ENCODE peak calls at places on chromosomes 13 and 19, in four cellular contexts. I is IMR-90, A is H1, M is H9. O is an unnamed sample.

GRCh38 chr13:51912091-51912490 is 50.3 kb downstream of the CCDC70 start:
- DNase-seq in I (no peak), A (no peak), M (peak), O (no peak)

GRCh38 chr13:80604094-80604493 is 263.2 kb upstream of the SPRY2 start:
- DNase-seq in I (no peak), A (no peak), M (no peak), O (peak)

GRCh38 chr19:41746593-41747227 is 8.6 kb upstream of the CEACAM6 start:
- DNase-seq in I (peak), A (no peak), M (peak), O (peak)

GRCh38 chr13:99173606-99174005 is 27.0 kb upstream of the UBAC2 start:
- DNase-seq in I (no peak), A (no peak), M (no peak), O (no peak)

GRCh38 chr19:1674293-1674679 is 21.9 kb upstream of the TCF3 start:
- DNase-seq in I (no peak), A (no peak), M (peak), O (no peak)

GRCh38 chr13:81916471-81916870 is 1575.5 kb upstream of the SPRY2 start:
- DNase-seq in I (no peak), A (no peak), M (no peak), O (no peak)

GRCh38 chr13:52738719-52739467 is 727 bp downstream of the CNMD start:
- DNase-seq in I (no peak), A (no peak), M (peak), O (peak)

GRCh38 chr13:48535791-48536190 is 2.9 kb upstream of the RCBTB2 start:
- DNase-seq in I (no peak), A (no peak), M (no peak), O (no peak)

GRCh38 chr19:53466726-53467125 is 807 bp upstream of the ZNF813 start:
- DNase-seq in I (no peak), A (no peak), M (peak), O (peak)

GRCh38 chr13:19781526-19781925 is 1.2 kb downstream of the PSPC1 start:
- DNase-seq in I (no peak), A (no peak), M (no peak), O (no peak)

GRCh38 chr19:42121666-42122069 is 10.6 kb downstream of the POU2F2 start:
- DNase-seq in I (peak), A (no peak), M (no peak), O (peak)

GRCh38 chr19:19822148-19822429 is 539 bp upstream of the ZNF506 start:
- DNase-seq in I (no peak), A (no peak), M (no peak), O (no peak)

GRCh38 chr13:98105929-98106336 is 37.0 kb upstream of the FARP1 start:
- DNase-seq in I (peak), A (no peak), M (no peak), O (no peak)

GRCh38 chr19:35644987-35645679 is 3.0 kb upstream of the COX6B1 start:
- DNase-seq in I (peak), A (peak), M (peak), O (peak)

GRCh38 chr19:2650515-2650914 is 52.0 kb downstream of the GNG7 start:
- DNase-seq in I (no peak), A (no peak), M (no peak), O (no peak)

GRCh38 chr19:43668406-43669158 is 1.4 kb downstream of the PLAUR start:
- DNase-seq in I (peak), A (peak), M (peak), O (peak)

GRCh38 chr13:71865858-71866172 is 1.2 kb downstream of the DACH1 start:
- DNase-seq in I (no peak), A (no peak), M (peak), O (peak)

GRCh38 chr13:40480915-40481525 is 185.4 kb downstream of the FOXO1 start:
- DNase-seq in I (no peak), A (no peak), M (no peak), O (no peak)

GRCh38 chr19:51690359-51691121 is 2.6 kb upstream of the SPACA6 start:
- DNase-seq in I (peak), A (no peak), M (peak), O (peak)

GRCh38 chr19:3375221-3376088 is 9.1 kb downstream of the NFIC start:
- DNase-seq in I (peak), A (no peak), M (no peak), O (no peak)

GRCh38 chr13:43831088-43831487 is 44.3 kb upstream of the ENOX1 start:
- DNase-seq in I (peak), A (no peak), M (no peak), O (no peak)

GRCh38 chr19:33437351-33438015 is 64.0 kb downstream of the CEBPG start:
- DNase-seq in I (no peak), A (no peak), M (no peak), O (no peak)

GRCh38 chr13:106133025-106133424 is 402.4 kb downstream of the EFNB2 start:
- DNase-seq in I (peak), A (no peak), M (no peak), O (no peak)

GRCh38 chr13:62337109-62337880 is 921.6 kb upstream of the PCDH20 start:
- DNase-seq in I (no peak), A (no peak), M (peak), O (peak)
- H4K5ac ChIP-seq in I (no peak), A (no peak), M (no peak), O (no peak)

GRCh38 chr19:15759962-15760565 is 22.3 kb downstream of the OR10H3 start:
- DNase-seq in I (no peak), A (no peak), M (no peak), O (no peak)
- H4K5ac ChIP-seq in I (no peak), A (no peak), M (no peak), O (no peak)

GRCh38 chr19:57245959-57246358 is 5.5 kb downstream of the ZNF805 start:
- DNase-seq in I (no peak), A (no peak), M (no peak), O (no peak)

GRCh38 chr19:57242821-57243220 is 2.4 kb downstream of the ZNF805 start:
- DNase-seq in I (no peak), A (no peak), M (no peak), O (no peak)

GRCh38 chr19:57244513-57244912 is 4.1 kb downstream of the ZNF805 start:
- DNase-seq in I (no peak), A (no peak), M (no peak), O (no peak)

GRCh38 chr19:57248646-57249045 is 8.2 kb downstream of the ZNF805 start:
- DNase-seq in I (no peak), A (no peak), M (no peak), O (no peak)

DNA sequence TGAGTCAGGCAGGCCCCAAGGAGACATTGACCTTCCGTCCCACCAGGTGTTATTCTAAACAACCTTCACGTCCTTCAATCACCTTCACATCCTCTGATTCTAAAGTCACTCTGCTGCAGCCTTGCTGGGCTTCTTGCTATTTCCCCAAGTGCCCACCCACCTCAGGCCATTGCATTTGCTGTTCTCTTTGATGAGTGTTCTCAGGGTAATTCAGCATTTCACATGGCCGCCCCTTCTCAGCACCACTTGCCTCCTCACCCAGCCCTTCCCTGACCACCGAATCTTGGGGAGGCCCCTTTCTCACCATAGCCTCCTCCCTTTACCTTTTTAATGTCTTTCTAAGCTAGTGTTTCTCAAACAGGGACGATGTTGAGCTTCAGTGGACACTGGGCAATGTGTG is 4.6 kb downstream of the ZNF805 start:
- DNase-seq in I (no peak), A (no peak), M (no peak), O (no peak)
- H4K5ac ChIP-seq in I (no peak), A (no peak), M (no peak), O (no peak)

GRCh38 chr19:40714519-40715299 is 2.0 kb downstream of the COQ8B start:
- DNase-seq in I (peak), A (peak), M (peak), O (peak)

GRCh38 chr19:40717325-40717879 is 490 bp downstream of the ITPKC start:
- DNase-seq in I (no peak), A (no peak), M (no peak), O (no peak)

GRCh38 chr19:40716655-40717324 is at the start of the genes COQ8B and ITPKC:
- DNase-seq in I (peak), A (peak), M (peak), O (peak)

GRCh38 chr19:40716031-40716654 is 543 bp downstream of the COQ8B start:
- DNase-seq in I (peak), A (no peak), M (peak), O (no peak)

DNA sequence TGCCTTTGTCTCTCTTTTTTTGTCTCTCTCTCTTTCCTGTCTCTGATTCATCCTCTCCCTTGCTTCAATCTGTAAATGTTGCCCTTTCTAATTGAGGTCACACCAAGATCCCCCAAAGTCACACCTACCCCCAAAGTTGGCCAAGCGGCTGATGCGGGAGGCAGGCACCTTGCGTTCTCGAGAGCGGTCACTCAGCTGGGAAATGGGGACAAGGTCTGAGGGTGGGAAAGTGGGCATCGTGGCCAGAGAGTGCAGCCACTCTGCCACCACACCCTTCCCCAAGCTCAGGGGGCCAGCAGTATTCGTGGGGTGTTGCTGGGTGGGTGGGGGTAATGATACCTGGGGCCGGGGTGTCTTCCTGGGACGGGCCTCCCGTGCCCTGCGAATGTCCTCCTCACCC is 2.7 kb downstream of the COQ8B start:
- DNase-seq in I (no peak), A (no peak), M (no peak), O (no peak)
- H4K5ac ChIP-seq in I (no peak), A (no peak), M (no peak), O (no peak)

DNA sequence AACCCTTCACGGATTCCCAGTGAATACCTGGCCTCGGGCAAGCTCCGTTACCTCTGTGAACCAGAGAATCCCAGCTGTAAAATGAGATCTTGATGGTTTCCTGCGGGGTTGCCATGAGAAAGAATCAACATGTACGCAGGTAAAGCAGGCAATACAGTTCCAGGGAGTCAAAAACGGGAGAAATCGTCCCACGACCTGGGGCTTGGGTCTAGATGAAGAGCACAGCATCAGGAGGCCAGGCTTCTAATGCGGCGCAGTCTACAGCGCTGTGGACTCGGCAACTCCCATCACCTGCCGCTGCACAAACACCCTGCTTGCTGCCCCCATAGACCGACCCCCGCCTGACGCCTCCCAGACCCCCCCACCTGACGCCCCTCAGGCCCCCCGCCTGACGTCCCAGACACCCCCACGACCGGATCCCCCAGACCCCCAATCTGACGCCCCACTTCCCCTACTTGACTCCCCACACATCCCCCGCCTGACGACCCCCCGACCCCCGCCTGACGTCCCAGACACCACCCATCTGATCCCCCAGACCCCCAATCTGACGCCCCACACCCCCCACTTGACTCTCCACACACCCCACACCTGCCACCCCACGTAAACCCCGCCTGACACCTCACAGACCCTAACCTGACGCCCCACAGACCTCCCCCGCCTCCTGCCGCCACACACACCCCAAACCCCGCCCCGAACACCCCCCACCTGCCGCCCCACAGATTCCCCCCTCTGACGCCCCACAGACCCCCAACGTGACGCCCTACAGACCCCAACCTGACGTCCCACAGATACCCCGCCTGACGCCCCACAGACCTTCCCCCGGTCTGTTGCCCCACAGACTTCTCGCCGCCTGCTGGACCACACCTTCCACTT is 589 bp downstream of the LIG4 start:
- DNase-seq in I (no peak), A (no peak), M (peak), O (peak)
- H4K5ac ChIP-seq in I (no peak), A (no peak), M (no peak), O (no peak)

O was measured in mesendoderm.